ENCODE peak calls at places on chromosomes 5 and 9, in six cellular contexts. N is stimulated activated CD4-positive, alpha-beta T cell treated with anti-CD3 and anti-CD28 coated beads, Interleukin-12 subunit alpha, Interleukin-12 subunit beta, amount 100 ng/mL, for 4 hours; W is A549; S is NCI-H345; V is head of caudate nucleus; Z is activated CD4-positive, alpha-beta T cell treated with anti-CD3 and anti-CD28 coated beads, Interleukin-2, amount 10 ng/mL, durations not matched to agents 7 days and 5 days. F is an unnamed sample.

GRCh38 chr5:7894439-7894838 is 25.5 kb downstream of the MTRR start:
- DNase-seq in N (no peak), W (no peak), S (no peak), V (no peak), Z (no peak), F (no peak)

GRCh38 chr9:8348756-8349155 is 549.2 kb upstream of the DMAC1 start:
- DNase-seq in N (no peak), W (no peak), S (no peak), V (no peak), Z (no peak), F (peak)

GRCh38 chr9:137589441-137590122 is 730 bp downstream of the ZMYND19 start:
- DNase-seq in N (no peak), W (no peak), S (no peak), V (no peak), Z (peak), F (no peak)

GRCh38 chr5:171707441-171707790 is 78.2 kb upstream of the SMIM23 start:
- DNase-seq in N (no peak), W (no peak), S (no peak), V (no peak), Z (no peak), F (no peak)

GRCh38 chr9:132543960-132544359 is 38.4 kb upstream of the BARHL1 start:
- DNase-seq in N (no peak), W (no peak), S (no peak), V (no peak), Z (no peak), F (no peak)

GRCh38 chr5:52693279-52693678 is 94.4 kb upstream of the ITGA1 start:
- DNase-seq in N (peak), W (peak), S (no peak), V (no peak), Z (peak), F (peak)

GRCh38 chr5:2727620-2728019 is 23.9 kb downstream of the IRX2 start:
- DNase-seq in N (no peak), W (no peak), S (no peak), V (no peak), Z (no peak), F (no peak)

GRCh38 chr5:9207820-9208418 is 338.0 kb downstream of the SEMA5A start:
- DNase-seq in N (no peak), W (peak), S (peak), V (no peak), Z (peak), F (peak)

GRCh38 chr5:122259995-122260394 is 52.0 kb upstream of the SNCAIP start:
- DNase-seq in N (no peak), W (peak), S (no peak), V (no peak), Z (no peak), F (no peak)

GRCh38 chr9:114611516-114612271 is 603 bp downstream of the TMEM268 start:
- DNase-seq in N (no peak), W (peak), S (peak), V (peak), Z (peak), F (peak)

GRCh38 chr5:176743136-176743827 is 67.1 kb upstream of the UNC5A start:
- DNase-seq in N (no peak), W (no peak), S (peak), V (peak), Z (no peak), F (no peak)

GRCh38 chr9:93205045-93205768 is 21.3 kb downstream of the WNK2 start:
- DNase-seq in N (no peak), W (no peak), S (no peak), V (peak), Z (no peak), F (peak)

GRCh38 chr5:142740474-142740873 is 29.7 kb upstream of the ARHGAP26 start:
- DNase-seq in N (no peak), W (peak), S (no peak), V (no peak), Z (no peak), F (no peak)